ENCODE peak calls at places on chromosomes 11 and 22, in seven cellular contexts. L, V, F, N, R, S and M are unnamed samples.

GRCh38 chr11:96050435-96051182 is 126.7 kb upstream of the MTMR2 start:
- DNase-seq in L (no peak), V (peak), F (peak), N (no peak), R (no peak), S (no peak), M (no peak)

GRCh38 chr11:10379871-10380568 is 75.0 kb upstream of the AMPD3 start:
- DNase-seq in L (no peak), V (no peak), F (peak), N (no peak), R (no peak), S (no peak), M (no peak)

GRCh38 chr22:27456696-27457503 is 344.7 kb downstream of the MN1 start:
- DNase-seq in L (peak), V (no peak), F (peak), N (no peak), R (no peak), S (no peak), M (no peak)

GRCh38 chr11:64384981-64385952 is 26.3 kb downstream of the RPS6KA4 start:
- DNase-seq in L (no peak), V (no peak), F (no peak), N (no peak), R (no peak), S (no peak), M (no peak)

GRCh38 chr11:62842171-62842717 is 2.9 kb upstream of the WDR74 start:
- DNase-seq in L (no peak), V (no peak), F (no peak), N (no peak), R (no peak), S (no peak), M (no peak)

GRCh38 chr11:62337682-62338181 is 484 bp downstream of the ASRGL1 start:
- DNase-seq in L (peak), V (no peak), F (no peak), N (no peak), R (no peak), S (peak), M (no peak)

GRCh38 chr22:31177420-31178162 is 17.6 kb downstream of the RNF185 start:
- DNase-seq in L (no peak), V (no peak), F (peak), N (no peak), R (no peak), S (no peak), M (no peak)

GRCh38 chr11:103055174-103055890 is 36.6 kb downstream of the DCUN1D5 start:
- DNase-seq in L (no peak), V (peak), F (peak), N (no peak), R (no peak), S (peak), M (peak)

GRCh38 chr11:66002648-66003225 is 434 bp downstream of the BANF1 start:
- DNase-seq in L (peak), V (peak), F (peak), N (no peak), R (no peak), S (peak), M (no peak)
- TF ChIP-seq POLR2A in L (peak), V (no peak), F (no peak), N (no peak), R (no peak), S (no peak), M (no peak)

GRCh38 chr22:46849951-46850350 is 87.5 kb downstream of the TBC1D22A start:
- DNase-seq in L (no peak), V (no peak), F (no peak), N (no peak), R (no peak), S (no peak), M (no peak)
- H3K4me2 ChIP-seq in L (no peak), V (no peak), F (no peak), N (no peak), R (no peak), S (no peak), M (no peak)

GRCh38 chr11:132631956-132632355 is 900.3 kb downstream of the OPCML start:
- DNase-seq in L (no peak), V (no peak), F (peak), N (no peak), R (no peak), S (no peak), M (no peak)

GRCh38 chr11:132627981-132628380 is 904.3 kb downstream of the OPCML start:
- DNase-seq in L (no peak), V (no peak), F (no peak), N (no peak), R (no peak), S (no peak), M (no peak)

GRCh38 chr11:132638421-132638820 is 893.9 kb downstream of the OPCML start:
- DNase-seq in L (no peak), V (no peak), F (no peak), N (no peak), R (no peak), S (no peak), M (no peak)

GRCh38 chr11:132632641-132633124 is 899.6 kb downstream of the OPCML start:
- DNase-seq in L (no peak), V (no peak), F (peak), N (no peak), R (no peak), S (no peak), M (no peak)
- TF ChIP-seq CEBPB in L (no peak), V (no peak), F (peak), N (no peak), R (no peak), S (no peak), M (no peak)

DNA sequence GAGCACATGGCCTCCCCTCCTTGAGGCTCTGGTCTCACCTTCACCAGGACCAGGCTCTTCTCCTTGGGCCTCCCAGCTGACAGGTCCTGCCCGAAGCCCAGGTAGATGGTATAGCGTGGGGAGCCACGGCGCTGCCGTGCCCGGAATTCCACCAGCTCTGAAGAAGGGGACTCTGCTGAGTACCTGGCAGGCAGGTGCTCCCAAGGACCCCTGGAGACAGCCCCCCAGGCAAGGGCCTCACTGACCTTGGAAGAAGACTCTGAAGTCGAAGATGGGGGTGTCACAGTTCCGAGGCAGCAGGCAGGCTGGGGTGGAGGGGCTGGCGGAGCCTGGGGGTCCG is 2.8 kb downstream of the IRF7 start:
- DNase-seq in L (no peak), V (no peak), F (no peak), N (no peak), R (no peak), S (no peak), M (no peak)
- TF ChIP-seq POLR2A in L (no peak), V (no peak), F (no peak), N (no peak), R (peak), S (no peak), M (no peak)

GRCh38 chr11:727859-728748 is 19.2 kb upstream of the TALDO1 start:
- DNase-seq in L (peak), V (peak), F (peak), N (peak), R (no peak), S (peak), M (peak)
- H3K4me2 ChIP-seq in L (peak), V (peak), F (no peak), N (no peak), R (no peak), S (peak), M (peak)

DNA sequence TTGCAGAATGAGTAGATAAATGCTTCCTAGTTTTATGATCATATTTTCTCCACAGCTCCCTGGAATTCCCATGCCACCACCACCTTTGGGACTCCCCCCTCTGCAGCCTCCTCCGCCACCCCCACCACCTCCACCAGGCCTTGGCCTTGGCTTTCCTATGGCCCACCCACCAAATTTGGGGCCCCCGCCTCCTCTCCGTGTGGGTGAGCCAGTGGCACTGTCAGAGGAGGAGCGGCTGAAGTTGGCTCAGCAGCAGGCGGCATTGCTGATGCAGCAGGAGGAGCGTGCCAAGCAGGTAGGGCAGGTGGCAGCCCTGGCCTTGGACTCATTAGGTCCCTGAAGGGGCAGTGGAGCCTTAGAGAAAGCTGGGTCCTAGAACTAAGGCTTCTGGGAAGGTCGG is 2.9 kb downstream of the SF3B2 start:
- DNase-seq in L (no peak), V (no peak), F (no peak), N (no peak), R (no peak), S (no peak), M (no peak)
- TF ChIP-seq CEBPB in L (no peak), V (no peak), F (no peak), N (no peak), R (no peak), S (no peak), M (no peak)

DNA sequence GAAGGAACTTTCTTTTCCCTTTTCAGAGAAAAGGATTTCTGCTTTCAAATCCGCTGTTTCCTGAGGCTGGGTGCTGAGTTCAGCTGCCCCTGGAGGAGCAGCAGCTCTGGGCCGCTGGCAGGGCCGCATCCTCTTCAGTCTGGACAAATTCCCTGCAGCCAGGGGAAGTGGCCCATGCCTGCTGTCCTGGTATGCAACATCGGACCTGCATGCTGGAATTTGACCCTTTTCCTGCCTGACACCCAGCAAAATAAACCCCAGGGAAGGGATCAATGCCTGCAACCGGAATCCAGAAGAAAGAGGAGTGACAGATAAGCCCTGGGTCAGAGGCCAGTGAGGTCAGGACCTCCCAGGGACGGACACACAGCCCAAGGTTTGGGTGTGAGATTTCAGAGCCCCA is 54.1 kb upstream of the LINC01488 start:
- DNase-seq in L (no peak), V (peak), F (no peak), N (no peak), R (no peak), S (no peak), M (no peak)
- TF ChIP-seq POLR2A in L (no peak), V (peak), F (no peak), N (no peak), R (no peak), S (no peak), M (no peak)

DNA sequence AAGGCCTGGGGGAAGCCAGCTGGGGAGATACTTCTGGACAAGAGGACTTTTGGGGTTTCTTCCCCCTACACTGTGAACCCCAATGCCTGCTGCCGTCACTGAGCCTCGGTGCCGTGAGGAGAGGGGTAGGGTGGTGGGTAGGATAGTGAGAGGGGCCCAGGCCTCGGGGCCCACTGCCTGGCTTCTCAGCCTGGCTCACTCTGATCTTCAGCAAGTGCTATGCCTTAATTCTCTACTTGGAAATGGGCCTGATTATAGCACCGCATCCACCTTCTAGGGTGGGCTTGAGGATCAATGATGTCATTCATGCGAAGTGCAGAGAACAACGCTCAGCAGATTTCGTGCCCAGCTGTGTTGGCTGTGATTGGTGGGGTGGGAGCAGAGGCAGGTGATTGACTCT is 76.7 kb upstream of the NECTIN1 start:
- DNase-seq in L (no peak), V (no peak), F (no peak), N (no peak), R (no peak), S (no peak), M (no peak)
- H3K4me2 ChIP-seq in L (no peak), V (no peak), F (no peak), N (no peak), R (no peak), S (no peak), M (no peak)

DNA sequence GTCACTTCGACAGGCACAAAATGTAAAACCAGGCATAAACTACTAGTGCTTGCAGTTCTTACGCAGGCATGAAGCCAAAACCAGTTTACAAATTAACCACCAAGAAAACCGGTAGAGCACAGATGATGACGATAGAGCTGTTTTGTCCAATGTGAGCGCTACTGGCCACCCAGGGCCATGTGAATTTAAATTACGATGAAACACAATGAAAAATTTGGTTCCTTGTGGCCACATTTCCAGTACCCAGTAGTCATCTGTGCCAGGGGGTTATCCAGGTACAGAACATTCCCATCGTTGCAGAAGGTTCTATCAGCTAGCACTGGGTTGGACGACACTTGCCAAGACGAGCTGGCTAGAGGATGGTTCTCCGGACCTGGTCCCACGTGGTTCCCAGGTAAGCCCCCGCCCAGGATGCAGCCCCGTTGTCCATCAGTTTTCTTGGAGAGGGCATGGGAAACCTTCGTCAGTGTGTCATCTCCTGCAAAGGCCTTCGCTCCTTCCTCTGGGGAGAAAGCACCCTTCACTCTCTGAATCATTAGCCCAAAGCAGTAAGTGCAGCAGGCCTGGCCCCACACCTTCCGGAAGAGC is 1.1 kb upstream of the CD81 start:
- DNase-seq in L (no peak), V (no peak), F (no peak), N (no peak), R (no peak), S (no peak), M (no peak)
- TF ChIP-seq CEBPB in L (no peak), V (no peak), F (no peak), N (no peak), R (no peak), S (no peak), M (no peak)